ENCODE peak calls at places on chromosomes 12 and 14, in four cellular contexts. One of them, this sample, is unnamed.

GRCh38 chr14:55129428-55130193 is 559 bp downstream of the LGALS3 start:
- DNase-seq in BJ: no peak
- DNase-seq in bronchial epithelial cell: peak
- DNase-seq in AG09309: no peak
- DNase-seq in this sample: no peak

GRCh38 chr14:72513994-72514659 is 379.8 kb downstream of the DPF3 start:
- DNase-seq in bronchial epithelial cell: peak
- DNase-seq in AG09309: peak
- DNase-seq in BJ: no peak
- DNase-seq in this sample: peak

GRCh38 chr12:99147150-99147549 is 500.4 kb upstream of the GARIN6 start:
- DNase-seq in bronchial epithelial cell: no peak
- DNase-seq in AG09309: no peak
- DNase-seq in BJ: no peak
- DNase-seq in this sample: no peak

GRCh38 chr14:29926701-29927595 is 699 bp downstream of the PRKD1 start:
- DNase-seq in AG09309: no peak
- DNase-seq in BJ: no peak
- DNase-seq in bronchial epithelial cell: no peak
- DNase-seq in this sample: no peak

GRCh38 chr14:36949371-36949770 is 223.0 kb downstream of the SLC25A21 start:
- DNase-seq in bronchial epithelial cell: no peak
- DNase-seq in BJ: no peak
- DNase-seq in AG09309: no peak
- DNase-seq in this sample: no peak

GRCh38 chr14:91158091-91158790 is 44.4 kb downstream of the DGLUCY start:
- DNase-seq in AG09309: no peak
- DNase-seq in bronchial epithelial cell: peak
- DNase-seq in BJ: no peak
- DNase-seq in this sample: no peak

GRCh38 chr14:28867571-28867970 is 101.0 kb downstream of the FOXG1 start:
- DNase-seq in AG09309: no peak
- DNase-seq in bronchial epithelial cell: no peak
- DNase-seq in BJ: no peak
- DNase-seq in this sample: no peak

GRCh38 chr12:128269108-128269713 is 2.2 kb downstream of the TMEM132C start:
- DNase-seq in AG09309: no peak
- DNase-seq in bronchial epithelial cell: no peak
- DNase-seq in BJ: no peak
- DNase-seq in this sample: no peak

GRCh38 chr14:97298331-97298730 is 501.1 kb downstream of the VRK1 start:
- DNase-seq in AG09309: no peak
- DNase-seq in bronchial epithelial cell: no peak
- DNase-seq in BJ: no peak
- DNase-seq in this sample: no peak

GRCh38 chr14:77069551-77069950 is 28.5 kb upstream of the CIPC start:
- DNase-seq in BJ: no peak
- DNase-seq in bronchial epithelial cell: no peak
- DNase-seq in AG09309: no peak
- DNase-seq in this sample: no peak

GRCh38 chr12:10721654-10722501 is 1.2 kb downstream of the YBX3 start:
- DNase-seq in BJ: peak
- DNase-seq in AG09309: peak
- DNase-seq in bronchial epithelial cell: peak
- DNase-seq in this sample: peak

GRCh38 chr12:95198914-95199313 is 18.4 kb downstream of the FGD6 start:
- DNase-seq in BJ: no peak
- DNase-seq in AG09309: no peak
- DNase-seq in bronchial epithelial cell: peak
- DNase-seq in this sample: no peak

GRCh38 chr12:62893276-62893675 is 41.7 kb downstream of the PPM1H start:
- DNase-seq in AG09309: no peak
- DNase-seq in bronchial epithelial cell: peak
- DNase-seq in BJ: no peak
- DNase-seq in this sample: no peak

GRCh38 chr12:111405856-111406473 is at the start of gene SH2B3:
- DNase-seq in AG09309: no peak
- DNase-seq in BJ: no peak
- DNase-seq in bronchial epithelial cell: no peak
- DNase-seq in this sample: no peak

GRCh38 chr14:105926415-105927093 is 400.2 kb downstream of the TMEM121 start:
- DNase-seq in bronchial epithelial cell: no peak
- DNase-seq in AG09309: no peak
- DNase-seq in BJ: no peak
- DNase-seq in this sample: no peak

GRCh38 chr12:24228980-24229730 is 279.7 kb upstream of the SOX5 start:
- DNase-seq in AG09309: no peak
- DNase-seq in bronchial epithelial cell: no peak
- DNase-seq in BJ: no peak
- DNase-seq in this sample: no peak

GRCh38 chr12:123126294-123127144 is 24.4 kb downstream of the PITPNM2 start:
- DNase-seq in BJ: peak
- DNase-seq in bronchial epithelial cell: peak
- DNase-seq in AG09309: peak
- DNase-seq in this sample: no peak

GRCh38 chr12:10801727-10802126 is 700 bp downstream of the TAS2R7 start:
- DNase-seq in bronchial epithelial cell: no peak
- DNase-seq in BJ: no peak
- DNase-seq in AG09309: no peak
- DNase-seq in this sample: no peak

GRCh38 chr14:64293976-64294671 is at the start of gene ESR2:
- DNase-seq in bronchial epithelial cell: peak
- DNase-seq in BJ: no peak
- DNase-seq in AG09309: no peak
- DNase-seq in this sample: no peak

GRCh38 chr12:113892556-113892955 is 73.6 kb downstream of the RBM19 start:
- DNase-seq in BJ: no peak
- DNase-seq in AG09309: no peak
- DNase-seq in bronchial epithelial cell: no peak
- DNase-seq in this sample: no peak

GRCh38 chr14:34665785-34666425 is 36.0 kb upstream of the SNX6 start:
- DNase-seq in bronchial epithelial cell: peak
- DNase-seq in AG09309: peak
- DNase-seq in BJ: peak
- DNase-seq in this sample: no peak

GRCh38 chr12:41681898-41682297 is 462.8 kb downstream of the GXYLT1 start:
- DNase-seq in bronchial epithelial cell: no peak
- DNase-seq in BJ: no peak
- DNase-seq in AG09309: no peak
- DNase-seq in this sample: no peak

GRCh38 chr14:99234982-99235491 is 37.0 kb downstream of the BCL11B start:
- DNase-seq in bronchial epithelial cell: peak
- DNase-seq in AG09309: no peak
- DNase-seq in BJ: no peak
- DNase-seq in this sample: no peak

GRCh38 chr14:92253381-92253894 is 69.5 kb upstream of the SLC24A4 start:
- DNase-seq in AG09309: no peak
- DNase-seq in bronchial epithelial cell: no peak
- DNase-seq in BJ: no peak
- DNase-seq in this sample: no peak

GRCh38 chr12:80490329-80490728 is 46.3 kb downstream of the PTPRQ start:
- DNase-seq in BJ: no peak
- DNase-seq in AG09309: no peak
- DNase-seq in bronchial epithelial cell: no peak
- DNase-seq in this sample: no peak

GRCh38 chr12:86186449-86186848 is 69.7 kb downstream of the MGAT4C start:
- DNase-seq in BJ: no peak
- DNase-seq in bronchial epithelial cell: peak
- DNase-seq in AG09309: no peak
- DNase-seq in this sample: no peak

GRCh38 chr14:69077841-69078240 is 75.1 kb downstream of the DCAF5 start:
- DNase-seq in AG09309: no peak
- DNase-seq in BJ: peak
- DNase-seq in bronchial epithelial cell: peak
- DNase-seq in this sample: peak

GRCh38 chr12:107663277-107663676 is 22.3 kb upstream of the PWP1 start:
- DNase-seq in AG09309: no peak
- DNase-seq in bronchial epithelial cell: no peak
- DNase-seq in BJ: no peak
- DNase-seq in this sample: no peak

GRCh38 chr12:2783936-2784600 is 10.7 kb upstream of the FKBP4 start:
- DNase-seq in bronchial epithelial cell: peak
- DNase-seq in BJ: no peak
- DNase-seq in AG09309: no peak
- DNase-seq in this sample: no peak

GRCh38 chr12:77299910-77300772 is 234.8 kb upstream of the E2F7 start:
- DNase-seq in BJ: peak
- DNase-seq in bronchial epithelial cell: peak
- DNase-seq in AG09309: peak
- DNase-seq in this sample: no peak

GRCh38 chr14:44962573-44963528 is 861 bp downstream of the TOGARAM1 start:
- DNase-seq in BJ: no peak
- DNase-seq in bronchial epithelial cell: peak
- DNase-seq in AG09309: no peak
- DNase-seq in this sample: no peak

GRCh38 chr12:27652174-27652763 is 44.0 kb upstream of the REP15 start:
- DNase-seq in BJ: peak
- DNase-seq in AG09309: peak
- DNase-seq in bronchial epithelial cell: peak
- DNase-seq in this sample: no peak

GRCh38 chr12:52198454-52199215 is 6.8 kb upstream of the KRT80 start:
- DNase-seq in bronchial epithelial cell: no peak
- DNase-seq in BJ: no peak
- DNase-seq in AG09309: no peak
- DNase-seq in this sample: no peak

GRCh38 chr14:68047910-68048309 is 228.3 kb downstream of the RAD51B start:
- DNase-seq in BJ: no peak
- DNase-seq in bronchial epithelial cell: peak
- DNase-seq in AG09309: peak
- DNase-seq in this sample: no peak

GRCh38 chr12:47834199-47835016 is 14.7 kb upstream of the HDAC7 start:
- DNase-seq in AG09309: no peak
- DNase-seq in BJ: no peak
- DNase-seq in bronchial epithelial cell: no peak
- DNase-seq in this sample: no peak

GRCh38 chr14:86055512-86055911 is 525.6 kb downstream of the FLRT2 start:
- DNase-seq in AG09309: no peak
- DNase-seq in bronchial epithelial cell: peak
- DNase-seq in BJ: no peak
- DNase-seq in this sample: no peak
- TF ChIP-seq CTCF in AG09309: no peak
- TF ChIP-seq CTCF in bronchial epithelial cell: peak
- TF ChIP-seq CTCF in BJ: no peak
- TF ChIP-seq CTCF in this sample: peak

GRCh38 chr14:100568998-100569733 is 18.1 kb downstream of the BEGAIN start:
- DNase-seq in AG09309: no peak
- DNase-seq in bronchial epithelial cell: no peak
- DNase-seq in BJ: no peak
- DNase-seq in this sample: no peak
- H3K4me3 ChIP-seq in AG09309: no peak
- H3K4me3 ChIP-seq in bronchial epithelial cell: no peak
- H3K4me3 ChIP-seq in BJ: no peak
- H3K4me3 ChIP-seq in this sample: no peak

GRCh38 chr12:45273717-45274271 is 57.9 kb downstream of the ANO6 start:
- DNase-seq in BJ: peak
- DNase-seq in bronchial epithelial cell: peak
- DNase-seq in AG09309: peak
- DNase-seq in this sample: peak

GRCh38 chr12:45269407-45269741 is 53.5 kb downstream of the ANO6 start:
- DNase-seq in BJ: no peak
- DNase-seq in bronchial epithelial cell: no peak
- DNase-seq in AG09309: no peak
- DNase-seq in this sample: no peak

GRCh38 chr12:45263587-45263986 is 47.7 kb downstream of the ANO6 start:
- DNase-seq in BJ: no peak
- DNase-seq in bronchial epithelial cell: no peak
- DNase-seq in AG09309: no peak
- DNase-seq in this sample: no peak

DNA sequence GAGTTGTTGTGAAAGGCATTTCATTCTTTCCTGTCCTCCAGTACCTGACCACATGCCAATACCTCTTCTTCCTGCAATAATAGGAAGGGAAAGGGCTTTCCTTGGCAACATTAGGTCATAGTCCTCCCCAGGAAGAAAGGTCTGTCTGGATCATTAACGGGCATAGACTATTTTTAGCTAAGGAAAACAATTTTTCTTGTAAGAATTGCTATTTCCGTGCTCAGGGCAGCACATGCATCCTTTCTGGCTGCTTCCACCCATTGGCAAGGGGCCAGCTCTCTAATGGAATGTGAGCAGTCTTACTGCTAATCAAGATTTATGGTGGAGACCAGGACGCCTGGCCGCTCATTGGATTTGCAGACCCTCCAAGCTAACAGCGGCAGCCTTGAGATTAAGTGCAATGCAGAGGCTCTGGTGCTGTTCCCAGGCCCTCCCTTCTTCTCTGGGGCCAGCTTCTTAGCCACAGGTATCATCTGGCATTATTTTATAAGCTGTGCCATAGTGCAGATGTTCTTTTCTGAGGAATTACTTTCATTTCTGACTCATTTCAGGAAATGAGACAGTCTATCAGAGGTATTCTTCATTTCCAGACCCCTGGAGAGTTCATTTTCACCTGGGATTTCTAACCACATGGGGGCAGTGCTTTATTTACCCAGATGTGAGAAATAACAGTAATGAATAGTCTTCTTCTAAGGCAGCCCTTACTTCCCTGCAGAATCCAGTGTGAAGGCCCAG is 52.9 kb downstream of the ANO6 start:
- DNase-seq in AG09309: peak
- DNase-seq in BJ: peak
- DNase-seq in bronchial epithelial cell: peak
- DNase-seq in this sample: peak
- TF ChIP-seq CTCF in AG09309: peak
- TF ChIP-seq CTCF in BJ: peak
- TF ChIP-seq CTCF in bronchial epithelial cell: peak
- TF ChIP-seq CTCF in this sample: peak

GRCh38 chr12:126191949-126192348 is 1126.7 kb downstream of the AACS start:
- DNase-seq in bronchial epithelial cell: no peak
- DNase-seq in AG09309: no peak
- DNase-seq in BJ: no peak
- DNase-seq in this sample: no peak
- H3K4me3 ChIP-seq in bronchial epithelial cell: no peak
- H3K4me3 ChIP-seq in AG09309: no peak
- H3K4me3 ChIP-seq in BJ: no peak
- H3K4me3 ChIP-seq in this sample: no peak

GRCh38 chr12:70933133-70933532 is 12.6 kb upstream of the PTPRR start:
- DNase-seq in AG09309: no peak
- DNase-seq in BJ: no peak
- DNase-seq in bronchial epithelial cell: no peak
- DNase-seq in this sample: no peak

GRCh38 chr12:70936414-70936813 is 15.9 kb upstream of the PTPRR start:
- DNase-seq in BJ: no peak
- DNase-seq in AG09309: no peak
- DNase-seq in bronchial epithelial cell: no peak
- DNase-seq in this sample: no peak
- TF ChIP-seq CTCF in BJ: no peak
- TF ChIP-seq CTCF in AG09309: no peak
- TF ChIP-seq CTCF in bronchial epithelial cell: no peak
- TF ChIP-seq CTCF in this sample: no peak

This sample was measured in epithelial cell of proximal tubule.